ENCODE peak calls at places on chromosomes 13 and 19, in seven cellular contexts. L is neuronal stem cell, D is thoracic aorta, N is IMR-90, I is cardiac muscle cell, T is AG04450, U is GM23338. E is an unnamed sample.

GRCh38 chr19:11420429-11420893 is 1.3 kb upstream of the RGL3 start:
- DNase-seq in L (no peak), I (peak), D (no peak), N (no peak), T (no peak), U (peak), E (no peak)

GRCh38 chr19:51749979-51750378 is 1.7 kb downstream of the FPR1 start:
- DNase-seq in U (no peak), L (no peak), T (no peak), I (peak), N (no peak), D (no peak), E (no peak)

GRCh38 chr19:5832049-5832448 is 7.5 kb downstream of the FUT6 start:
- DNase-seq in I (no peak), U (no peak), D (no peak), N (no peak), L (no peak), T (no peak), E (no peak)

GRCh38 chr19:45478454-45479238 is 10.8 kb downstream of the FOSB start:
- DNase-seq in I (peak), N (peak), T (peak), U (peak), D (peak), L (peak), E (peak)

GRCh38 chr19:14497347-14497921 is 1.5 kb upstream of the GIPC1 start:
- DNase-seq in L (no peak), T (no peak), U (peak), I (peak), D (no peak), N (no peak), E (peak)

GRCh38 chr19:37719111-37719926 is at the start of gene ZNF607:
- DNase-seq in D (peak), U (peak), I (peak), T (peak), L (peak), N (peak), E (peak)

GRCh38 chr13:56909896-56910600 is 230.7 kb upstream of the PRR20A start:
- DNase-seq in U (no peak), L (no peak), N (no peak), I (no peak), D (no peak), T (no peak), E (no peak)

GRCh38 chr13:32984857-32985626 is 31.2 kb upstream of the KL start:
- DNase-seq in N (peak), D (no peak), U (no peak), L (no peak), T (peak), I (no peak), E (no peak)

GRCh38 chr19:28103916-28104315 is 1109.0 kb downstream of the UQCRFS1 start:
- DNase-seq in N (no peak), I (no peak), L (peak), T (no peak), U (peak), D (no peak), E (no peak)

GRCh38 chr13:100184095-100184494 is 95.2 kb downstream of the PCCA start:
- DNase-seq in D (no peak), T (no peak), I (no peak), U (no peak), L (no peak), N (no peak), E (no peak)

GRCh38 chr13:44822291-44822690 is 167.0 kb downstream of the NUFIP1 start:
- DNase-seq in T (no peak), N (no peak), L (no peak), I (no peak), D (no peak), U (no peak), E (no peak)

DNA sequence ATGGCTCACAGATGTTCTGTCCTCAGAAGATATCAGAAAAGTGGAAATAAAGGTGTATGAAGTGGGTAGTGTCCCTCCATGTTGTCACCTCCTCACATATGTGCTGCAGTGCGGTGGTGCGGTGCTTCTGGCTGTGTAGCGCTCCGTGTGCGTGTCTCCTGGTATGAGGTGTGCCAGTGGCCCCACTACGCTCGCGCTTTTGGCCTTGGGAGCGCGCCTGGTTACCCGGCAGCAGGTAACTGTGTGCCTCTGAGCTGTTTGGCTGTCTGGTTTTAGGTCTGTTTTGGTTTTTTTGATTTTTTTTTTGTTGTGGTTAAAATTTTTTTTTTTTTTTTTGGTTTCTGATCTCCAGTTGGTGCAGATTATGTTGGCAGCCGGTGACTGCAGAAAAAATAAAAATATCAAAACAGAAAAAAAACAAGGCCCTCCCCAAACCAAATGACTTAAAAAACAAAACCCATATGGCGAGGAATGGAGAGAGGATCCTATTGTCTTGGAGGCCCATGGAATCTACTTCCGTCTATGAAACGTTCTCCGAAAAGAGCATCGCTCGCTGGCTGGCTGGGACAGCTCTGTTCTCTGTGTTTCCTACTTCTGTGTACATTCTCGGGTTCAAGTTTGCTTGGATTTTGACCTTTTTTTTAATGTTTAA is 7.9 kb downstream of the HNRNPL start:
- DNase-seq in U (no peak), L (no peak), N (no peak), I (no peak), T (no peak), D (no peak), E (no peak)
- H3K27ac ChIP-seq in U (peak), L (no peak), N (no peak), I (peak), T (peak), D (no peak), E (no peak)

GRCh38 chr19:39516270-39516669 is 1.3 kb downstream of the SELENOV start:
- DNase-seq in I (no peak), D (no peak), N (no peak), U (peak), T (no peak), L (no peak), E (no peak)

GRCh38 chr19:39512964-39513363 is 2.0 kb upstream of the SELENOV start:
- DNase-seq in U (no peak), N (no peak), T (no peak), I (peak), L (no peak), D (no peak), E (no peak)

GRCh38 chr19:39517432-39517831 is 2.5 kb downstream of the SELENOV start:
- DNase-seq in N (no peak), U (no peak), T (no peak), L (no peak), I (no peak), D (no peak), E (no peak)

GRCh38 chr19:39515551-39516191 is 732 bp downstream of the SELENOV start:
- DNase-seq in N (no peak), T (no peak), I (no peak), D (no peak), L (no peak), U (peak), E (no peak)

DNA sequence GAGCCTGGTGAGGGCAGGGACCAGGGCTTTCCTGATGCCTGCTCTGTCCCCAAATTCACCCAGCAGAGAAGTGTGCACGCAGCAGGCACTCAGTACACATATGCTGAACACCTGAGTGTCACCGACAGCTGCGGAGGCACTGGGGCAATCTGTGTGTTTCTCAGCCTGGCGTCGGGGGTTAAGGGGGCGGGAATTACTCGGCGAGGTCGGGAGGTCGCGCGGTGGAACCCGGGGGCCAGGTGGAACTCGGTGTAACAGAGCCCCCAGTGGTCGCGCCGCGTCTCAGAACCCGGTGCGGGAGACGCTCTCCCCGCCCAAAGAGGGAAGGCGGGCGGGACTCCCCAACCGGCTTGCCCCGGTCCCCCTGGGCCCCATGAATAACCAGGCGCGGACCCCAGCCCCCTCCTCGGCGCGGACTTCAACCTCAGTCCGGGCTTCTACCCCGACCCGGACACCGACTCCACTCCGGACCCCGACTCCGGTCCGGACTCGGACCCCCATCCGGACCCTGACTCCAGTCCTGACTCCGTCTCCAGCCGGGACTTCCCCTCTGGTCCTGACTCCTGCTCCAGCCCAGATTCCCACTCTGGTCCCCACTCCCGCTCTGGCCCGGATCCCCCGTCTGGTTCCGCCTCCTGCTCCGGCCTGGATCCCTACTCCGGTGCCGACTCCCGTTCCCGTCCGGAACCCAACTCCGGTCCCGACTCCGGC is at the start of gene SELENOV:
- DNase-seq in L (no peak), N (no peak), D (no peak), U (peak), I (no peak), T (no peak), E (no peak)
- H3K27ac ChIP-seq in L (no peak), N (no peak), D (no peak), U (peak), I (no peak), T (no peak), E (no peak)

GRCh38 chr19:22532388-22533310 is 101.5 kb upstream of the ZNF492 start:
- DNase-seq in D (peak), T (no peak), I (peak), N (no peak), L (no peak), U (no peak), E (peak)

GRCh38 chr19:22530042-22530441 is 104.1 kb upstream of the ZNF492 start:
- DNase-seq in I (no peak), U (no peak), D (no peak), T (no peak), N (no peak), L (no peak), E (no peak)

GRCh38 chr19:22528956-22529355 is 105.2 kb upstream of the ZNF492 start:
- DNase-seq in N (no peak), D (no peak), U (no peak), I (no peak), L (no peak), T (no peak), E (no peak)

DNA sequence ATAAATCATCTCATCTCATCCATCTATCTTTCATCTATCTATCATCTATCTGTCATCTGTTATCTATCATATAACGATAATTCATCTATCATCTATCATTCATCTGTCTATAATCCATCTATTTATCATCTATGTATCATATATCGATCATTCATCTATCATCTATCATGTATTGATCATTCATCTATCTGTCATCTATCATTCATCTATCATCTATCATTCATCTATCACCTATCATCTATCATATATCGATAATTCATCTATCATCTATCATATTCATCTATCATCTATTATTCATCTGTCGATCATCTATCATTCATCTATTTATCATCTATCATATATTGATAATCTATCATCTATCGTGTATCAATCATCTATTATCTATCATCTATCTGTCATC is 100.4 kb upstream of the ZNF492 start:
- DNase-seq in N (no peak), L (no peak), T (no peak), I (no peak), D (no peak), U (no peak), E (no peak)
- H3K27ac ChIP-seq in N (no peak), L (no peak), T (no peak), I (no peak), D (no peak), U (no peak), E (no peak)

DNA sequence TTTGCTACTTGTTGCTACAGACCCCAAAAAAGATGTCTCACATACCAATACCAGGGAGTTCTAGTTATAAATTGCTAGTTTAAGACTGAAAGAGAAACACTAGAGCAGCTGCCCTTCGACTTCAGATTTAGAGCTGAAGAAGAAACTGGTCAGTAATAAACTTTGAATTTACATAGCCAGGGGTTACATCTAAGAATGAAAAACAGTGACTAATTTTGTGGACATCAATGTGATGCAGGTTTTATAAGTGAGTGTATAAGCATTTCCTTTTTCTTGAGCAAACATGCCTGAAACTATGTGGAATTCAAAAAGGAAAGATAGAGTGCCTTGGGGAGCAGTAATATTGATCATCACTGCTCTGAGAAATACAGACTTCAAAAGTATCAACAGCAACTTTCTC is 724.9 kb upstream of the MIR17HG start:
- DNase-seq in D (no peak), I (peak), N (no peak), T (no peak), L (no peak), U (no peak), E (no peak)
- H3K27ac ChIP-seq in D (no peak), I (no peak), N (no peak), T (no peak), L (no peak), U (no peak), E (no peak)

DNA sequence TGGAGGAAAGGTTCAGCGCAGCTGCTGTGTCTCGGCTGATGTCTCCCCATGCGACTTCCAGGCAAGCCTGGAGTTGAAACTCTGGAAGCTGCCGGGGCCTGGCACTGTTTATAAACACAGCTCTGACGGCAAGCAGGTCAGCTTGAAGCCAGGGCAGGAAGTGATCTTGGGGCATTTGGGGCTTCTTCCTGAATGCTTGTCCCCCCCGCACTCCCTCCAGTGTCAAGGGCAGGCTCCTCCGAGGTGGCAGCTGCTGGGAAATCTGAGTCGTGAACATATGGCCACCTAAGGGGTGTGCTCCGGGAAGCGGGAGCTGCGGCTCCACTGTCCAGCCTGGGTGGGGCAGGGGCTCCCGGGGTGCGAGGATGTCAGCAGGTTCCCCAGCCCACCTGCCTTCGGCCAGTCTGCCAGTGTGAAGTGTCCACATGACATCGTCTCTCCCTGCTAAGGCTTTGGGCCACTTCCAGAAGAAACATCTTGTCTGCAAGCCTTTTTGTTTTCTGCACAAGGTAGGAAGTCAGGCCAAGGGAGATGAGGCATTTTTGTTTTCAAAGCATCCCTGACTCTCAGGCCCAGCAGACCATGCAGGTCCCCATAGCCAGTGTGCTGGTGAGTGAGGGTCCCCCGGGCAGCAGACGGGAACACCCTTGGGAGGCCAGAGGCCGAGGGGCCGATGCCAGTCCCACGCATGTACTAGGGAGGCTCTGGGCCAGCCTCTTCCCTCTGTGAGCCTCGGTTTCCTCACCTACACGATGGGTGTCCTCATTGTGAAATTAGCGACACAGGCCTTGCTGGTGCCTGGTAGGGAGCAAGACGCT is 2.7 kb downstream of the PIAS4 start:
- DNase-seq in N (peak), T (no peak), L (no peak), I (no peak), D (no peak), U (no peak), E (no peak)
- H3K27ac ChIP-seq in N (peak), T (peak), L (no peak), I (peak), D (no peak), U (peak), E (peak)

GRCh38 chr19:12997967-12998940 is 3.0 kb downstream of the NFIX start:
- DNase-seq in I (no peak), L (no peak), D (no peak), U (no peak), T (no peak), N (no peak), E (no peak)
- H3K27ac ChIP-seq in I (no peak), L (no peak), D (peak), U (no peak), T (no peak), N (no peak), E (peak)

GRCh38 chr19:40217921-40218890 is at the start of gene TTC9B:
- DNase-seq in D (no peak), T (no peak), N (no peak), I (no peak), L (peak), U (peak), E (no peak)
- H3K27ac ChIP-seq in D (no peak), T (no peak), N (no peak), I (no peak), L (no peak), U (no peak), E (no peak)

GRCh38 chr19:55114566-55115145 is 2.8 kb downstream of the PPP1R12C start:
- DNase-seq in U (no peak), T (no peak), D (no peak), I (no peak), N (no peak), L (no peak), E (no peak)

GRCh38 chr19:55112781-55113569 is 4.5 kb downstream of the PPP1R12C start:
- DNase-seq in N (no peak), U (peak), I (no peak), D (no peak), L (no peak), T (no peak), E (no peak)

GRCh38 chr19:55113570-55114039 is 3.8 kb downstream of the PPP1R12C start:
- DNase-seq in L (peak), D (peak), I (peak), T (peak), N (peak), U (peak), E (no peak)

GRCh38 chr19:55111238-55111831 is 6.1 kb downstream of the PPP1R12C start:
- DNase-seq in T (no peak), U (no peak), N (no peak), I (no peak), L (no peak), D (no peak), E (no peak)

GRCh38 chr19:55112246-55112780 is 5.1 kb downstream of the PPP1R12C start:
- DNase-seq in I (no peak), U (no peak), D (no peak), N (no peak), T (no peak), L (no peak), E (no peak)
- H3K27ac ChIP-seq in I (no peak), U (peak), D (peak), N (no peak), T (no peak), L (no peak), E (no peak)

E was measured in substantia nigra.